ENCODE peak calls at places on chromosomes 11 and 22, in seven cellular contexts. One of them, this sample, is unnamed. For H3K27me3, the result is how much of the 10 kb centered on the place peaks cover.

GRCh38 chr11:17979770-17980371 is 33.0 kb downstream of the SERGEF start:
- DNase-seq in naive thymus-derived CD4-positive, alpha-beta T cell: no peak
- DNase-seq in heart right ventricle: no peak
- DNase-seq in left lung: no peak
- DNase-seq in transverse colon: no peak
- DNase-seq in Peyer's patch: peak
- DNase-seq in Panc1: peak
- DNase-seq in this sample: peak

GRCh38 chr22:36417281-36417686 is 29.5 kb upstream of the MYH9 start:
- DNase-seq in naive thymus-derived CD4-positive, alpha-beta T cell: no peak
- DNase-seq in heart right ventricle: no peak
- DNase-seq in left lung: peak
- DNase-seq in transverse colon: peak
- DNase-seq in Peyer's patch: peak
- DNase-seq in Panc1: no peak
- DNase-seq in this sample: peak

GRCh38 chr22:38335077-38335476 is 17.8 kb upstream of the CSNK1E start:
- DNase-seq in naive thymus-derived CD4-positive, alpha-beta T cell: no peak
- DNase-seq in heart right ventricle: no peak
- DNase-seq in left lung: no peak
- DNase-seq in transverse colon: no peak
- DNase-seq in Peyer's patch: no peak
- DNase-seq in Panc1: no peak
- DNase-seq in this sample: no peak

GRCh38 chr11:77190331-77191075 is 62.5 kb downstream of the MYO7A start:
- DNase-seq in naive thymus-derived CD4-positive, alpha-beta T cell: no peak
- DNase-seq in heart right ventricle: no peak
- DNase-seq in left lung: no peak
- DNase-seq in transverse colon: no peak
- DNase-seq in Peyer's patch: no peak
- DNase-seq in Panc1: no peak
- DNase-seq in this sample: no peak

GRCh38 chr22:20867179-20868099 is 8.6 kb downstream of the SNAP29 start:
- DNase-seq in naive thymus-derived CD4-positive, alpha-beta T cell: no peak
- DNase-seq in heart right ventricle: peak
- DNase-seq in left lung: peak
- DNase-seq in transverse colon: peak
- DNase-seq in Peyer's patch: peak
- DNase-seq in Panc1: no peak
- DNase-seq in this sample: no peak

GRCh38 chr11:7537260-7537659 is 23.5 kb downstream of the PPFIBP2 start:
- DNase-seq in naive thymus-derived CD4-positive, alpha-beta T cell: no peak
- DNase-seq in heart right ventricle: no peak
- DNase-seq in left lung: no peak
- DNase-seq in transverse colon: no peak
- DNase-seq in Peyer's patch: no peak
- DNase-seq in Panc1: no peak
- DNase-seq in this sample: no peak

GRCh38 chr11:86592659-86593451 is 79.6 kb downstream of the ME3 start:
- DNase-seq in naive thymus-derived CD4-positive, alpha-beta T cell: no peak
- DNase-seq in heart right ventricle: peak
- DNase-seq in left lung: peak
- DNase-seq in transverse colon: peak
- DNase-seq in Peyer's patch: peak
- DNase-seq in Panc1: peak
- DNase-seq in this sample: no peak

GRCh38 chr11:74849525-74850391 is 99.1 kb downstream of the XRRA1 start:
- DNase-seq in naive thymus-derived CD4-positive, alpha-beta T cell: no peak
- DNase-seq in heart right ventricle: peak
- DNase-seq in left lung: no peak
- DNase-seq in transverse colon: no peak
- DNase-seq in Peyer's patch: no peak
- DNase-seq in Panc1: no peak
- DNase-seq in this sample: peak

GRCh38 chr11:8709002-8709672 is 26.5 kb downstream of the RPL27A start:
- DNase-seq in naive thymus-derived CD4-positive, alpha-beta T cell: no peak
- DNase-seq in heart right ventricle: peak
- DNase-seq in left lung: peak
- DNase-seq in transverse colon: peak
- DNase-seq in Peyer's patch: peak
- DNase-seq in Panc1: no peak
- DNase-seq in this sample: peak

GRCh38 chr22:28440517-28441366 is 238.9 kb downstream of the TTC28 start:
- DNase-seq in naive thymus-derived CD4-positive, alpha-beta T cell: no peak
- DNase-seq in heart right ventricle: no peak
- DNase-seq in left lung: no peak
- DNase-seq in transverse colon: no peak
- DNase-seq in Peyer's patch: no peak
- DNase-seq in Panc1: no peak
- DNase-seq in this sample: no peak

GRCh38 chr11:61480936-61481335 is 27.6 kb upstream of the LRRC10B start:
- DNase-seq in naive thymus-derived CD4-positive, alpha-beta T cell: no peak
- DNase-seq in heart right ventricle: peak
- DNase-seq in left lung: no peak
- DNase-seq in transverse colon: peak
- DNase-seq in Peyer's patch: no peak
- DNase-seq in Panc1: no peak
- DNase-seq in this sample: peak

GRCh38 chr11:12674571-12674935 is 332 bp downstream of the TEAD1 start:
- DNase-seq in naive thymus-derived CD4-positive, alpha-beta T cell: no peak
- DNase-seq in heart right ventricle: peak
- DNase-seq in left lung: no peak
- DNase-seq in transverse colon: peak
- DNase-seq in Peyer's patch: no peak
- DNase-seq in Panc1: no peak
- DNase-seq in this sample: peak

GRCh38 chr22:50250555-50251471 is at the start of gene HDAC10:
- DNase-seq in naive thymus-derived CD4-positive, alpha-beta T cell: peak
- DNase-seq in heart right ventricle: peak
- DNase-seq in left lung: peak
- DNase-seq in transverse colon: peak
- DNase-seq in Peyer's patch: peak
- DNase-seq in Panc1: no peak
- DNase-seq in this sample: peak

GRCh38 chr22:29309332-29310064 is 3.0 kb downstream of the GAS2L1 start:
- DNase-seq in naive thymus-derived CD4-positive, alpha-beta T cell: no peak
- DNase-seq in heart right ventricle: peak
- DNase-seq in left lung: no peak
- DNase-seq in transverse colon: peak
- DNase-seq in Peyer's patch: peak
- DNase-seq in Panc1: no peak
- DNase-seq in this sample: peak

GRCh38 chr22:42932857-42933782 is 76.0 kb upstream of the ARFGAP3 start:
- DNase-seq in naive thymus-derived CD4-positive, alpha-beta T cell: no peak
- DNase-seq in heart right ventricle: peak
- DNase-seq in left lung: peak
- DNase-seq in transverse colon: no peak
- DNase-seq in Peyer's patch: peak
- DNase-seq in Panc1: no peak
- DNase-seq in this sample: no peak

GRCh38 chr11:5229388-5229787 is 2.5 kb upstream of the HBB start:
- DNase-seq in naive thymus-derived CD4-positive, alpha-beta T cell: no peak
- DNase-seq in heart right ventricle: no peak
- DNase-seq in left lung: no peak
- DNase-seq in transverse colon: no peak
- DNase-seq in Peyer's patch: no peak
- DNase-seq in Panc1: no peak
- DNase-seq in this sample: no peak

DNA sequence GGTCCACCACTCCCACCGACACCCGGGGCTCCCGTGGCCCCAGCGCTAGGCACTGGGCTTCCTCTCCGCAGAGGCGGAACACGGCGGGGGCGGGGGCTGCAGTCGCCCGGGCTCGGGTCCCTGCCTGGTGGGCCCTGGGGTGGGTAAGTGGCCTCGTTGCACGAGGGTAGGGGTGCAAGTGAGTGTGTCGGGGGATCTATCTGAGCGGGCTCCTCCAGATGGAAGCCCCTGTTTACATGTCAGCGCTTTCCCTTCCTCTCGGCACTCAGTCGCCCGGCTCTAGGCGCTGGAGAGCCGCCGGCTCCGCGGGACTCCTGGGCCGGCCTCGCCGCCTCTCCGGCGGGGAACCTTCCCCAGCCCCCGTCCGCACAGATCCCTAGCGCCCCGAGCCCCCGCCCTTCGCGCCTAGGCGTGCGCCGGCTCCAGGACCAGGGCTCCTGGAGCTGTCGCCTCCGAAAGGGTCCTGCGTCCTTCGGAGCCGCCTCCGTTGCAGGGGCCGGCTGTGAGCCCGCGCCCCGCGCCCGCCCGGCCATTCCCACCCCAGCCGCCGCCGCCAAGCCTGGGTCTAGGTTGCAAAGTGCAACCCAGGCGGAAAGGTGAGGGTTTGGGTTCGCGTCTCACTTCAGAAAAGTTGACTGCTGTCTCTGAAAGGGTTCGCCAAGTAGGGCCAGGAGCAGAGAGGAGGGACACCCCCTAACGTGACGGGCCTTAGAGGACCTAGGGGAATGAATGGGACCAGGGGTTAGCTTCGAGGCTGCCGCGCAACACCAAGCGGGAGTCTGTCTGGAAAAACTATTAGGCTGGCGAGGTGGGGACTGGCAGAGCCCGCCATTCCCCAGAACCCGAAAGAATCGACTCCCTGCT is 978 bp downstream of the FLI1 start:
- DNase-seq in naive thymus-derived CD4-positive, alpha-beta T cell: no peak
- DNase-seq in heart right ventricle: no peak
- DNase-seq in left lung: peak
- DNase-seq in transverse colon: no peak
- DNase-seq in Peyer's patch: peak
- DNase-seq in Panc1: no peak
- DNase-seq in this sample: peak
- H3K4me3 ChIP-seq in naive thymus-derived CD4-positive, alpha-beta T cell: peak
- H3K4me3 ChIP-seq in heart right ventricle: peak
- H3K4me3 ChIP-seq in left lung: peak
- H3K4me3 ChIP-seq in transverse colon: peak
- H3K4me3 ChIP-seq in Peyer's patch: peak
- H3K4me3 ChIP-seq in Panc1: peak
- H3K4me3 ChIP-seq in this sample: peak

GRCh38 chr22:35128637-35129036 is 62.7 kb downstream of the ISX start:
- DNase-seq in naive thymus-derived CD4-positive, alpha-beta T cell: no peak
- DNase-seq in heart right ventricle: no peak
- DNase-seq in left lung: no peak
- DNase-seq in transverse colon: no peak
- DNase-seq in Peyer's patch: no peak
- DNase-seq in Panc1: no peak
- DNase-seq in this sample: no peak

GRCh38 chr22:35119494-35119893 is 53.5 kb downstream of the ISX start:
- DNase-seq in naive thymus-derived CD4-positive, alpha-beta T cell: no peak
- DNase-seq in heart right ventricle: no peak
- DNase-seq in left lung: no peak
- DNase-seq in transverse colon: peak
- DNase-seq in Peyer's patch: no peak
- DNase-seq in Panc1: no peak
- DNase-seq in this sample: no peak

GRCh38 chr22:35126993-35127392 is 61.0 kb downstream of the ISX start:
- DNase-seq in naive thymus-derived CD4-positive, alpha-beta T cell: no peak
- DNase-seq in heart right ventricle: no peak
- DNase-seq in left lung: no peak
- DNase-seq in transverse colon: no peak
- DNase-seq in Peyer's patch: no peak
- DNase-seq in Panc1: no peak
- DNase-seq in this sample: no peak

DNA sequence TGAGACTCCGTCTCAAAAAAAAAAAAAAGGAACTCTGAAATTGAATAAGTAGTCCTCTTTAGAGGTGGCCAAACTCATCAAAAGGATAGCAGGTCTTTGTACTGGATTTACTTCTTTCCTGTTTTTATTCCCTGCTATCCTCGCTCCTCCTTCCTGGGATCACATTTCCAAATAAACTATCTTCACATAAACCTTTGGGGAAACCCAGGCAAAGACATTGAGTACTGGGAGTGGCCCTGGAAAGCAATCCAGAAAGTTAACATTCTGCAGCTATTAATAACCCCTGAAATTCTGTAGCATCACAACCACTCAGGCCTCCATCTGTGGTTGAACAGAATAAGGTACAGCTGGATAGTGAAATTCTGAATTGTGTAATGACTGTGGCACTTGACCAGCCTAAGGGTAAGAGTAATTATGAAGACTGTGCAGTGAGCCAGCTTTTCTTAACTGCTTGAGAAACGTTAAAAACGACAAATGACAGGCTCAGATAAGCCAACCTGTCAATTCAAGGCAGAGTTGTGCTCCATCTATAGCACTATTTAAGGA is 58.8 kb downstream of the ISX start:
- DNase-seq in naive thymus-derived CD4-positive, alpha-beta T cell: no peak
- DNase-seq in heart right ventricle: no peak
- DNase-seq in left lung: no peak
- DNase-seq in transverse colon: no peak
- DNase-seq in Peyer's patch: no peak
- DNase-seq in Panc1: no peak
- DNase-seq in this sample: no peak
- H3K27me3 ChIP-seq in naive thymus-derived CD4-positive, alpha-beta T cell: under half
- H3K27me3 ChIP-seq in heart right ventricle: under half
- H3K27me3 ChIP-seq in left lung: under half
- H3K27me3 ChIP-seq in transverse colon: under half
- H3K27me3 ChIP-seq in Peyer's patch: under half
- H3K27me3 ChIP-seq in Panc1: under half
- H3K27me3 ChIP-seq in this sample: under half

DNA sequence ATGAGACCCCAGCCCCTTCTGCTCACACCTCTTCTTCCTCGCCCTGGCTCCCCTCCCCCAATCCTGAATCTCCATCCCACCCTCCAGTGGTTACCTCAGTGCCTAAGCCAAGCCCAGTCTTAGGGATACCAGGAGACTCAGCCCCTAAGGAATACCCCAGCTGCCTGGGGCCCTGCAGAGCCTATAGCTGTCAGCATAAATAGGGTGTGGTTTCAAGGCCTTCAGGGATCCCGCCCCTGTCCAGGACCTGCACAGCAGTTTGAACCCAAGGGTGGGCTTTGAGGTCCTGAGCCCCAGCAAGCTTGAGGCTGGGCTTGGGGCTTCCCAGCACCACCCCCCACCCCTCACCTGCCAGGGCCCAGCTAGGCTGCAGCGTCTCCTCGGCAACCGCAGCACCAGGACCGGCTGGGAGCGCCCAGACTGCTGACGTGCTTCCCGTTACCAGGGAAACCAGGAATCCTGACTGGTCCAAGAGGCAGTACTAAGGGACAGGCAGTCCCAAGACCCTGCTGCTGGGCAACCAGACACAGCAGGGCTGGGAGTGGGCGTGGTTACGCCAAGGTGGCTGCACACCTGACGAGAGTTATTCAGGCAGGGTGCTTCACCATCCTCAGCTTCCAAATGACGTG is 13.7 kb downstream of the APBB1 start:
- DNase-seq in naive thymus-derived CD4-positive, alpha-beta T cell: no peak
- DNase-seq in heart right ventricle: no peak
- DNase-seq in left lung: no peak
- DNase-seq in transverse colon: no peak
- DNase-seq in Peyer's patch: no peak
- DNase-seq in Panc1: no peak
- DNase-seq in this sample: peak
- H3K4me3 ChIP-seq in naive thymus-derived CD4-positive, alpha-beta T cell: peak
- H3K4me3 ChIP-seq in heart right ventricle: no peak
- H3K4me3 ChIP-seq in left lung: no peak
- H3K4me3 ChIP-seq in transverse colon: no peak
- H3K4me3 ChIP-seq in Peyer's patch: no peak
- H3K4me3 ChIP-seq in Panc1: no peak
- H3K4me3 ChIP-seq in this sample: no peak

DNA sequence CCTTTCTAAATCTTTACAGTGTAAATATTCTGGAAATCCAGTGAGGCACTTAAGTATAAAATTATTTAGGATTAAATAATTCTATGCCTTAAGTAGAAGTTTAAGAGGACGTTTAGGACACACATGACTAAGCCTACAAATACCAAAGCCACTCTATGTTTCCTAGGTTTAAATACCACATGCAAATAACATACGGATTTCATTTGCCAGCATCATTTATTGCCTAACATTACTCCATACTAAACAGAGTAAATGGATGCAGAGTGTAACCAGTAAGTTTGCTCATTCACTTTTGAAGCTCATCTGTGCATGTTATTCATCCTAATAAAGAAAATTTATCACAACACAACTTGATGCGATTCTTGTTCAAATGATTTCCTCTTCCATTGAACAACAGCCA is 4.1 kb downstream of the BDNF start:
- DNase-seq in naive thymus-derived CD4-positive, alpha-beta T cell: no peak
- DNase-seq in heart right ventricle: no peak
- DNase-seq in left lung: no peak
- DNase-seq in transverse colon: no peak
- DNase-seq in Peyer's patch: no peak
- DNase-seq in Panc1: no peak
- DNase-seq in this sample: no peak
- H3K27me3 ChIP-seq in naive thymus-derived CD4-positive, alpha-beta T cell: under half
- H3K27me3 ChIP-seq in heart right ventricle: under half
- H3K27me3 ChIP-seq in left lung: half or more
- H3K27me3 ChIP-seq in transverse colon: half or more
- H3K27me3 ChIP-seq in Peyer's patch: under half
- H3K27me3 ChIP-seq in Panc1: under half
- H3K27me3 ChIP-seq in this sample: under half